ENCODE peak calls at places on chromosomes 3 and 15, in four cellular contexts. V is IMR-90, P is mesendoderm, Q is H9. F is an unnamed sample.
A peak's percentile ranks its signal among the peaks of the same experiment; 100 is the strongest.

GRCh38 chr15:87123676-87124382 is 1044.2 kb downstream of the AGBL1 start:
- DNase-seq in V (no peak), P (no peak), Q (no peak), F (no peak)

GRCh38 chr3:112056451-112056929 is 22.0 kb downstream of the TMPRSS7 start:
- DNase-seq in V (peak; percentile 92), P (no peak), Q (no peak), F (no peak)

GRCh38 chr3:155495387-155495786 is 201.9 kb upstream of the STRIT1 start:
- DNase-seq in V (peak; percentile 0), P (no peak), Q (no peak), F (no peak)

GRCh38 chr3:23859012-23859743 is 53.4 kb downstream of the UBE2E1 start:
- DNase-seq in V (peak; percentile 39), P (peak; percentile 40), Q (no peak), F (no peak)

GRCh38 chr15:85397926-85398325 is 17.5 kb downstream of the AKAP13 start:
- DNase-seq in V (no peak), P (no peak), Q (no peak), F (no peak)

GRCh38 chr15:75188499-75188898 is 13.2 kb upstream of the C15orf39 start:
- DNase-seq in V (no peak), P (no peak), Q (no peak), F (no peak)

GRCh38 chr3:29486087-29486486 is 205.2 kb downstream of the RBMS3 start:
- DNase-seq in V (peak; percentile 77), P (peak; percentile 19), Q (no peak), F (no peak)

GRCh38 chr15:76503121-76503520 is 166.5 kb downstream of the ISL2 start:
- DNase-seq in V (no peak), P (no peak), Q (no peak), F (no peak)

GRCh38 chr3:17232442-17232841 is 347.7 kb downstream of the PLCL2 start:
- DNase-seq in V (no peak), P (no peak), Q (no peak), F (no peak)

GRCh38 chr3:122299872-122300460 is 25.1 kb upstream of the CSTA start:
- DNase-seq in V (peak; percentile 17), P (peak; percentile 54), Q (no peak), F (peak; percentile 5)

GRCh38 chr3:61734980-61735731 is 173.8 kb downstream of the PTPRG start:
- DNase-seq in V (no peak), P (peak; percentile 72), Q (no peak), F (no peak)

DNA sequence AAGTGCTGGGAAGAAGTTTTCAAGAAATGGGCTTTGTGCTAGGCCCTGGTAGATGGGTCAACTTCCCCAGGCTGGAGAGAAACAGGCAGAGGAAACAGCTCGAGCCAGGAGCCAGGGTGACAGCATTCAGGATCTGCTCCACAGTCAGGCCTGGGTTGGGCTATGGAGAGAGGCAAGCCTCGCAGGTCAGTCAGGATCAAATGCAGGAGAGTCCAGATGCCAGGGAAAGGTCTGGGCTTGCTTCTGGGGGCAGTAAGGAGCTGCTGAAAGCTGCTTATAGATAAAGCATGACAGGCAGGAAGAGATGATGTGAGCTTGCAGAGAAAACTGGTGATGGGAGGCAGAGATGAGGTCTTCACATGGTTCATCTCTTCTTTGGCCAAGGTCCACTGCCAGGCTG is 10.9 kb upstream of the USP3 start:
- DNase-seq in V (no peak), P (no peak), Q (no peak), F (no peak)
- H3K56ac ChIP-seq in V (no peak overlapping the region), P (no peak overlapping the region), Q (no peak overlapping the region), F (no peak overlapping the region)

DNA sequence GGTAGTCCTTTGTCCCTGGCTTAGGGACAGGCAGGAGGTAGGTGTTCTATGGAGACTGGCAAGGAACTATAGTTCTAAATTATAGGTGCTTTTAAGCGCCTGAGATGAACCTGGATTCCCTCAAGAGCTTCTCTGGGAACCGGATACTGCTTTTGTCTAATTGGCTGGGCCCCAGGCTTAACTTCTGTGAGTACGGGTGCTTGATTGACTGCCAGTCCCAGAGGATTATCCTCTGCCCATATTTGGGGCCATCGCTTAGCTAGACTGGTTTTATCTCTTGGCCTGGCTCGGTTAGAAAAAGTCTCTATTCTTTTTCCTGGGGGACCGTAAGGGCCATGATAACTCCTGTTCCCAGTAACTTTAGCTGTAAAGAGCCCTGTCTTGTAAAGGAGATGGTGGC is 339.1 kb downstream of the KCNH8 start:
- DNase-seq in V (no peak), P (no peak), Q (no peak), F (no peak)
- H3K56ac ChIP-seq in V (no peak overlapping the region), P (no peak overlapping the region), Q (no peak overlapping the region), F (no peak overlapping the region)

DNA sequence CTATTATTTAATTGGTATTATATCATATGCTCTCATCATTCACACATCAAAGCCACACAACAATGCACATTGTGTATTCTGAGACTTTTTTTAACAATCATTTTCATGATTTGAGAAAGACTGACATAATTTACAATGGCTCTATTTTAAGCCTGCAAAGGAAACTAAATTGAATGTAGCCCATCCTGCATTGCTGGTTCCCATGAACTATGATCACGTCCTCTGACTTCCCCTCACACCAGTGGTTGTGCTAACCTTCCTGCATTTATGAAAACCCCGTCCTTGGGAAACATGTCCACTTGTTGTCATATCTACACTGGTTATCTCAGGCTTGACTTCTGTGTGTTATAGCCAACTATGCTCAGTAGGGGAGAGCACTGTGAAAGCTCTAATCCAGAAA is 546.2 kb downstream of the MECOM start:
- DNase-seq in V (no peak), P (no peak), Q (no peak), F (no peak)
- H3K56ac ChIP-seq in V (no peak overlapping the region), P (no peak overlapping the region), Q (no peak overlapping the region), F (no peak overlapping the region)

DNA sequence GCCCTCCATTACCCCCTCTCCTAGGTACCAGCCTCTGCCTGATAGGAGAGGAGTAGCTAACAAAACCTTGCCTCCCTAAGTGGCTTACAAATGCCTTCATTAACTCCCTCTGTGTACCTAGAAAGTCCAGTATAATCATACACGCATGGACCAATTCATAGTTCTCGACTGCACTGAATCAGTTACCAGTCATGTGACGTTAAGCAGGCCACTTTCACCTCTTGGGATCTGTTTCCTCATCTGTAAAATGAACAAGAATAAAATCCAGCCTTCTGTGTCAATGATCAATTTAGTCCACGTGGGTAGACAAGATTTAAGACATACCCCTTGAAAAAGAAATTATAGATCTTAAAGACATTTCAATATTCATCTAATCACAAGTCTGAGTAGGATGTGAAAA is 72.2 kb downstream of the TRIM69 start:
- DNase-seq in V (no peak), P (no peak), Q (no peak), F (no peak)
- H3K56ac ChIP-seq in V (no peak overlapping the region), P (no peak overlapping the region), Q (no peak overlapping the region), F (no peak overlapping the region)

GRCh38 chr15:25732191-25732590 is 130.9 kb downstream of the ATP10A start:
- DNase-seq in V (no peak), P (no peak), Q (no peak), F (no peak)
- H3K56ac ChIP-seq in V (no peak overlapping the region), P (no peak overlapping the region), Q (no peak overlapping the region), F (no peak overlapping the region)

GRCh38 chr15:82303956-82304640 is 41.5 kb downstream of the SAXO2 start:
- DNase-seq in V (no peak), P (no peak), Q (no peak), F (no peak)

GRCh38 chr15:82300883-82301282 is 38.3 kb downstream of the SAXO2 start:
- DNase-seq in V (no peak), P (no peak), Q (no peak), F (peak; percentile 34)

GRCh38 chr15:82298520-82298919 is 35.9 kb downstream of the SAXO2 start:
- DNase-seq in V (no peak), P (no peak), Q (no peak), F (no peak)

GRCh38 chr15:82298032-82298431 is 35.4 kb downstream of the SAXO2 start:
- DNase-seq in V (no peak), P (no peak), Q (no peak), F (no peak)

DNA sequence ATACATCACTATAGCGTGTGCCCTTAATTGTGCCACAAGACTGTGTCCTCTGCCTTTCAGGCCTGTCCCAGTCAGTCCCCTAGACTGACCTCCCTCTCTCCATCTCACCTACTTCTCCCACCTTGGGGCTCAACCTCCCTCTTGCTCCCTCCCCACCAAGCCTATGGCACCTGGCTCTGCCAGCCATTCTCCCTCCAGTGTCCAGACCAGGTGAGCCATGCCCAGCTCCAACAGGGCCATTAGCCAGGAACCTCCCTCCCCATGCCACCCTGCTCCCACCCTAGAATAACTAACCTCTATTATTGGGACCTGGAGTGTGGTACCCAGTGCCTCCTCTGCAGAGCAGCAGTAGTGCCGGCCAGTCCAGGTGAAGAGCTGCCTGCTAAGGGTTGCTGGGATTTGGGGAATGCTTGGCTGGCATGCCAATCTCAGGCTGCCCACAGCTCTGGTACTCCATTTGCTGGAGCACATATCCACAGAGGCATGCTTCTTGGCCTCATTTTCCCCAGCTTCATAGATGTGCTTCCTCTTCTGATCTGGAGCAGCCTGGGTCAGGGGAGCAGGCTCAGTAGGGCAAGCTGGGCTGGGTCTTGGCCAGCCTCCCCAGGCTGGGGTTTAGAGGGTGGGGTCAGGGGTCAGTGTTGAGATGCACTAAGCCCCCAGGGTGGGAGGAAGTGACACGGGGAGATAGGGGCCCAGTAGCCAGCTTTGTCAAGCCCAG is 38.8 kb downstream of the SAXO2 start:
- DNase-seq in V (no peak), P (no peak), Q (no peak), F (no peak)
- H3K56ac ChIP-seq in V (no peak overlapping the region), P (no peak overlapping the region), Q (no peak overlapping the region), F (no peak overlapping the region)

GRCh38 chr3:128424508-128425069 is 42.1 kb downstream of the DNAJB8 start:
- DNase-seq in V (peak; percentile 54), P (no peak), Q (no peak), F (no peak)
- H3K56ac ChIP-seq in V (no peak overlapping the region), P (no peak overlapping the region), Q (no peak overlapping the region), F (no peak overlapping the region)

GRCh38 chr3:51544011-51544775 is 5.7 kb downstream of the RAD54L2 start:
- DNase-seq in V (no peak), P (peak; percentile 88), Q (no peak), F (no peak)
- H3K56ac ChIP-seq in V (no peak overlapping the region), P (no peak overlapping the region), Q (no peak overlapping the region), F (no peak overlapping the region)

DNA sequence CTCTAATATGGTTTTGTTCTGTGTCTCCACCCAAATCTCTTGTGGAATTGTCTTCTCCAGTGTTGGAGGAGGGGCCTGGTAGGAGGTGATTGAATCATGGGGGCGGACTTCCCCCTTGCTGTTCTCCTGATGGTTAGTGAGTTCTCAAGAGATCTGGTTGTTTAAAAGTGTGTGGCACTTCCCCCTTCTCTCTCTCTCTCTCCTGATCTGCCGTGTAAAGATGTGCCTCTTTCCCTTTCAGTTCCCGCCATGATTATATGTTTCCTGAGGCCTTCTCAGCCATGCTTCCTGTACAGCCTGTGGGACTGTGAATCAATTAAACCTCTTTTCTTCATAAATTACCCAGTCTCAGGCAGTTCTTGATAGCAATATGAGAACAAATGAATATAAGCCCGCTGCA is 33.1 kb downstream of the RETNLB start:
- DNase-seq in V (no peak), P (peak; percentile 24), Q (no peak), F (no peak)
- H3K56ac ChIP-seq in V (no peak overlapping the region), P (no peak overlapping the region), Q (no peak overlapping the region), F (no peak overlapping the region)

GRCh38 chr3:127955680-127956079 is 40.6 kb downstream of the KBTBD12 start:
- DNase-seq in V (no peak), P (no peak), Q (no peak), F (no peak)
- H3K56ac ChIP-seq in V (no peak overlapping the region), P (no peak overlapping the region), Q (no peak overlapping the region), F (no peak overlapping the region)

F was measured in H1.